ENCODE peak calls at places on chromosomes 4 and X, in ten cellular contexts. G is mammary epithelial cell; P is transverse colon; B is IMR-90; N is aorta; C is astrocyte; A is effector memory CD4-positive, alpha-beta T cell; M is PC-3; U is H9; Y is fibroblast of lung. F is an unnamed sample.
A peak's percentile ranks its signal among the peaks of the same experiment; 100 is the strongest.

GRCh38 chr4:1356181-1356998 is 9.4 kb downstream of the UVSSA start:
- DNase-seq in B (peak; percentile 32), U (peak; percentile 74), P (peak; percentile 52), C (peak; percentile 12), Y (peak; percentile 30), A (no peak), N (no peak), M (peak; percentile 38), G (peak; percentile 6), F (no peak)

GRCh38 chrX:154990496-154990895 is 32.0 kb downstream of the F8 start:
- DNase-seq in B (no peak), G (peak; percentile 46), C (no peak), N (no peak), U (no peak), M (no peak), Y (no peak), P (no peak), A (no peak), F (no peak)

GRCh38 chr4:78735697-78736096 is 40.5 kb upstream of the BMP2K start:
- DNase-seq in N (no peak), Y (no peak), M (no peak), U (no peak), C (no peak), P (no peak), G (no peak), A (no peak), B (no peak), F (no peak)

GRCh38 chrX:70042399-70043371 is 7.1 kb downstream of the AWAT2 start:
- DNase-seq in U (no peak), N (no peak), C (no peak), M (peak; percentile 47), Y (no peak), A (no peak), P (no peak), B (peak; percentile 42), G (no peak), F (no peak)

GRCh38 chr4:80286451-80286850 is 20.0 kb downstream of the FGF5 start:
- DNase-seq in Y (no peak), A (no peak), M (no peak), U (no peak), C (no peak), B (no peak), P (no peak), N (no peak), G (no peak), F (no peak)

GRCh38 chr4:155673453-155673979 is 6.9 kb downstream of the GUCY1A1 start:
- DNase-seq in Y (no peak), P (no peak), G (no peak), C (no peak), M (no peak), B (no peak), U (no peak), A (no peak), N (no peak), F (no peak)

GRCh38 chr4:55554453-55555030 is 7.8 kb upstream of the CLOCK start:
- DNase-seq in N (no peak), U (no peak), M (peak; percentile 71), C (no peak), B (peak; percentile 71), P (no peak), G (no peak), A (no peak), Y (peak; percentile 46), F (no peak)

GRCh38 chr4:40176602-40177001 is 20.2 kb upstream of the RHOH start:
- DNase-seq in N (no peak), G (no peak), B (no peak), C (no peak), M (no peak), P (no peak), Y (no peak), U (peak; percentile 68), A (no peak), F (no peak)

GRCh38 chrX:12076046-12076445 is 62.2 kb upstream of the FRMPD4 start:
- DNase-seq in M (peak; percentile 50), N (no peak), Y (peak; percentile 5), P (no peak), A (no peak), U (no peak), G (peak; percentile 26), C (no peak), B (peak; percentile 18), F (no peak)

GRCh38 chr4:81732980-81733379 is 261.3 kb upstream of the RASGEF1B start:
- DNase-seq in M (no peak), Y (no peak), B (no peak), N (no peak), A (no peak), P (no peak), C (no peak), G (no peak), U (no peak), F (no peak)

GRCh38 chrX:14672611-14673172 is 143.4 kb downstream of the GLRA2 start:
- DNase-seq in A (no peak), G (no peak), C (no peak), M (no peak), B (no peak), U (no peak), Y (no peak), N (no peak), P (no peak), F (no peak)

GRCh38 chr4:115356176-115356575 is 242.8 kb upstream of the NDST4 start:
- DNase-seq in C (no peak), U (no peak), M (no peak), Y (peak; percentile 16), P (no peak), N (no peak), G (no peak), B (no peak), A (no peak), F (no peak)

DNA sequence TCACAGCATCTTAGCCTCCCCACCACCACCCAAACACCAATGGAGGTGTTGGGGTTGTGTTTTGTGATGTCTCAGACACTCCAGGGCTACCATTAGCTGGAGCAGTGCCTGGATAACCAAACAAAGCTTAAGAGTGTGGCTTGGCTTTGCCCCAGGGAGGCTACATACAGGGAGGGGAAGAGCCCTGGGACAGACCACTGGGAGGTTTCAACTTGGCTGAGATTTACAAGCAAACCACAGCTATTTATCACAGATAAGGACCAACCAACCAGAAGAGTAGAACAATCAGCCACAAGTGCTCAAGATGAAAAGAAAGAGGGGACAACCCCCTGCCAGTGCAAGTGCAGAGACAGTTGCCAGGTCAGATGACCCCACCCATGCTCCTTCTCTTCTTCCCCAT is 24.1 kb downstream of the SOX3 start:
- DNase-seq in B (no peak), N (no peak), Y (peak; percentile 93), C (peak; percentile 92), A (no peak), U (no peak), P (no peak), G (no peak), M (no peak), F (no peak)
- H3K27me3 ChIP-seq in B (no peaks in the 10 kb centered on the region), N (no peaks in the 10 kb centered on the region), Y (no peaks in the 10 kb centered on the region), C (no peaks in the 10 kb centered on the region), A (no peaks in the 10 kb centered on the region), U (no peaks in the 10 kb centered on the region), P (no peaks in the 10 kb centered on the region), G (no peaks in the 10 kb centered on the region), M (no peaks in the 10 kb centered on the region), F (no peaks in the 10 kb centered on the region)

GRCh38 chr4:174591243-174592021 is 69.1 kb upstream of the HPGD start:
- DNase-seq in M (no peak), G (no peak), U (no peak), B (no peak), C (no peak), P (no peak), N (no peak), A (no peak), Y (no peak), F (no peak)

GRCh38 chr4:174592256-174592984 is 70.1 kb upstream of the HPGD start:
- DNase-seq in N (no peak), G (no peak), M (no peak), Y (no peak), B (no peak), C (no peak), P (no peak), A (no peak), U (no peak), F (no peak)

GRCh38 chr4:174592985-174593335 is 70.7 kb upstream of the HPGD start:
- DNase-seq in U (no peak), P (no peak), M (peak; percentile 41), N (no peak), C (peak; percentile 44), B (peak; percentile 12), G (peak; percentile 17), A (no peak), Y (peak; percentile 57), F (peak; percentile 51)

GRCh38 chr4:174586651-174587050 is 64.4 kb upstream of the HPGD start:
- DNase-seq in A (no peak), M (no peak), C (no peak), N (no peak), U (no peak), B (no peak), Y (no peak), P (no peak), G (no peak), F (no peak)

GRCh38 chr4:174590336-174590735 is 68.0 kb upstream of the HPGD start:
- DNase-seq in B (no peak), C (no peak), Y (no peak), U (no peak), G (no peak), A (no peak), N (no peak), M (no peak), P (no peak), F (no peak)
- H3K27me3 ChIP-seq in B (no peaks in the 10 kb centered on the region), C (no peaks in the 10 kb centered on the region), Y (no peaks in the 10 kb centered on the region), U (no peaks in the 10 kb centered on the region), G (no peaks in the 10 kb centered on the region), A (no peaks in the 10 kb centered on the region), N (no peaks in the 10 kb centered on the region), M (no peaks in the 10 kb centered on the region), P (no peaks in the 10 kb centered on the region), F (no peaks in the 10 kb centered on the region)

GRCh38 chr4:153780876-153781275 is 8.0 kb downstream of the SFRP2 start:
- DNase-seq in G (no peak), M (no peak), A (no peak), P (no peak), U (no peak), C (no peak), Y (no peak), B (no peak), N (no peak), F (no peak)
- H3K27me3 ChIP-seq in G (peaks cover 4% of the 10 kb centered on the region), M (no peaks in the 10 kb centered on the region), A (no peaks in the 10 kb centered on the region), P (peaks cover 68% of the 10 kb centered on the region), U (no peaks in the 10 kb centered on the region), C (peaks cover 9% of the 10 kb centered on the region), Y (no peaks in the 10 kb centered on the region), B (peaks cover 2% of the 10 kb centered on the region), N (peaks cover 1% of the 10 kb centered on the region), F (no peaks in the 10 kb centered on the region)

GRCh38 chrX:53599781-53600396 is 86.6 kb downstream of the HUWE1 start:
- DNase-seq in G (peak; percentile 16), M (peak; percentile 3), B (no peak), N (no peak), C (peak; percentile 8), Y (peak; percentile 23), P (no peak), A (no peak), U (no peak), F (no peak)

GRCh38 chrX:53594354-53594753 is 92.2 kb downstream of the HUWE1 start:
- DNase-seq in N (no peak), Y (peak; percentile 59), A (no peak), C (peak; percentile 38), G (no peak), M (no peak), P (no peak), U (no peak), B (peak; percentile 70), F (peak; percentile 1)

GRCh38 chrX:53598169-53598568 is 88.3 kb downstream of the HUWE1 start:
- DNase-seq in P (no peak), N (no peak), G (no peak), Y (no peak), B (no peak), A (no peak), U (no peak), C (no peak), M (no peak), F (no peak)

GRCh38 chrX:53595266-53595810 is 91.2 kb downstream of the HUWE1 start:
- DNase-seq in Y (no peak), N (no peak), P (no peak), G (no peak), C (no peak), B (no peak), A (no peak), U (no peak), M (no peak), F (no peak)
- H3K27me3 ChIP-seq in Y (no peaks in the 10 kb centered on the region), N (no peaks in the 10 kb centered on the region), P (no peaks in the 10 kb centered on the region), G (peaks cover 2% of the 10 kb centered on the region), C (no peaks in the 10 kb centered on the region), B (peaks cover 4% of the 10 kb centered on the region), A (no peaks in the 10 kb centered on the region), U (no peaks in the 10 kb centered on the region), M (no peaks in the 10 kb centered on the region), F (no peaks in the 10 kb centered on the region)

F was measured in BJ.